ENCODE peak calls at places on chromosome 13, in eight cellular contexts. One of them, this sample, is unnamed.

GRCh38 chr13:108508263-108508662 is 121.1 kb upstream of the MYO16 start:
- DNase-seq in RPMI7951: no peak
- DNase-seq in activated CD8-positive, alpha-beta memory T cell treated with anti-CD3 and anti-CD28 coated beads for 1 hour: no peak
- DNase-seq in T-helper 22 cell: no peak
- DNase-seq in D341Med: no peak
- DNase-seq in spleen: no peak
- DNase-seq in ovary: no peak
- DNase-seq in cardiac muscle cell: peak
- DNase-seq in this sample: no peak

GRCh38 chr13:105485061-105485460 is 1050.4 kb downstream of the EFNB2 start:
- DNase-seq in RPMI7951: no peak
- DNase-seq in activated CD8-positive, alpha-beta memory T cell treated with anti-CD3 and anti-CD28 coated beads for 1 hour: no peak
- DNase-seq in T-helper 22 cell: no peak
- DNase-seq in D341Med: no peak
- DNase-seq in spleen: no peak
- DNase-seq in ovary: no peak
- DNase-seq in cardiac muscle cell: no peak
- DNase-seq in this sample: no peak

GRCh38 chr13:39232999-39233398 is 194.7 kb downstream of the NHLRC3 start:
- DNase-seq in RPMI7951: no peak
- DNase-seq in activated CD8-positive, alpha-beta memory T cell treated with anti-CD3 and anti-CD28 coated beads for 1 hour: no peak
- DNase-seq in T-helper 22 cell: no peak
- DNase-seq in D341Med: no peak
- DNase-seq in spleen: no peak
- DNase-seq in ovary: no peak
- DNase-seq in cardiac muscle cell: no peak
- DNase-seq in this sample: no peak

GRCh38 chr13:34179481-34179880 is 361.5 kb downstream of the RFC3 start:
- DNase-seq in RPMI7951: no peak
- DNase-seq in activated CD8-positive, alpha-beta memory T cell treated with anti-CD3 and anti-CD28 coated beads for 1 hour: no peak
- DNase-seq in T-helper 22 cell: no peak
- DNase-seq in D341Med: no peak
- DNase-seq in spleen: no peak
- DNase-seq in ovary: no peak
- DNase-seq in cardiac muscle cell: no peak
- DNase-seq in this sample: no peak

GRCh38 chr13:99800004-99800403 is 171.6 kb downstream of the ZIC5 start:
- DNase-seq in RPMI7951: no peak
- DNase-seq in activated CD8-positive, alpha-beta memory T cell treated with anti-CD3 and anti-CD28 coated beads for 1 hour: no peak
- DNase-seq in T-helper 22 cell: no peak
- DNase-seq in D341Med: no peak
- DNase-seq in spleen: no peak
- DNase-seq in ovary: no peak
- DNase-seq in cardiac muscle cell: no peak
- DNase-seq in this sample: no peak

GRCh38 chr13:52599037-52599852 is 43.0 kb upstream of the HNRNPA1L2 start:
- DNase-seq in RPMI7951: peak
- DNase-seq in activated CD8-positive, alpha-beta memory T cell treated with anti-CD3 and anti-CD28 coated beads for 1 hour: no peak
- DNase-seq in T-helper 22 cell: no peak
- DNase-seq in D341Med: no peak
- DNase-seq in spleen: no peak
- DNase-seq in ovary: no peak
- DNase-seq in cardiac muscle cell: peak
- DNase-seq in this sample: no peak

GRCh38 chr13:107210216-107211010 is 642.5 kb upstream of the ARGLU1 start:
- DNase-seq in RPMI7951: no peak
- DNase-seq in activated CD8-positive, alpha-beta memory T cell treated with anti-CD3 and anti-CD28 coated beads for 1 hour: no peak
- DNase-seq in T-helper 22 cell: no peak
- DNase-seq in D341Med: no peak
- DNase-seq in spleen: no peak
- DNase-seq in ovary: no peak
- DNase-seq in cardiac muscle cell: peak
- DNase-seq in this sample: no peak

GRCh38 chr13:73996569-73996968 is 137.6 kb downstream of the KLF12 start:
- DNase-seq in RPMI7951: no peak
- DNase-seq in activated CD8-positive, alpha-beta memory T cell treated with anti-CD3 and anti-CD28 coated beads for 1 hour: no peak
- DNase-seq in T-helper 22 cell: no peak
- DNase-seq in D341Med: no peak
- DNase-seq in spleen: no peak
- DNase-seq in ovary: no peak
- DNase-seq in cardiac muscle cell: no peak
- DNase-seq in this sample: no peak

GRCh38 chr13:73520566-73521290 is 461.9 kb downstream of the KLF5 start:
- DNase-seq in RPMI7951: no peak
- DNase-seq in activated CD8-positive, alpha-beta memory T cell treated with anti-CD3 and anti-CD28 coated beads for 1 hour: no peak
- DNase-seq in T-helper 22 cell: no peak
- DNase-seq in D341Med: no peak
- DNase-seq in spleen: no peak
- DNase-seq in ovary: no peak
- DNase-seq in cardiac muscle cell: no peak
- DNase-seq in this sample: no peak

GRCh38 chr13:113096052-113096744 is 9.4 kb upstream of the F7 start:
- DNase-seq in RPMI7951: no peak
- DNase-seq in activated CD8-positive, alpha-beta memory T cell treated with anti-CD3 and anti-CD28 coated beads for 1 hour: no peak
- DNase-seq in T-helper 22 cell: no peak
- DNase-seq in D341Med: no peak
- DNase-seq in spleen: no peak
- DNase-seq in ovary: no peak
- DNase-seq in cardiac muscle cell: no peak
- DNase-seq in this sample: no peak

GRCh38 chr13:60397693-60398437 is 845 bp downstream of the TDRD3 start:
- DNase-seq in RPMI7951: peak
- DNase-seq in activated CD8-positive, alpha-beta memory T cell treated with anti-CD3 and anti-CD28 coated beads for 1 hour: peak
- DNase-seq in T-helper 22 cell: no peak
- DNase-seq in D341Med: no peak
- DNase-seq in spleen: peak
- DNase-seq in ovary: peak
- DNase-seq in cardiac muscle cell: peak
- DNase-seq in this sample: peak

GRCh38 chr13:94346261-94347019 is 133.0 kb downstream of the DCT start:
- DNase-seq in RPMI7951: no peak
- DNase-seq in activated CD8-positive, alpha-beta memory T cell treated with anti-CD3 and anti-CD28 coated beads for 1 hour: no peak
- DNase-seq in T-helper 22 cell: no peak
- DNase-seq in D341Med: no peak
- DNase-seq in spleen: no peak
- DNase-seq in ovary: no peak
- DNase-seq in cardiac muscle cell: no peak
- DNase-seq in this sample: no peak

GRCh38 chr13:46592410-46592809 is 39.4 kb downstream of the LRCH1 start:
- DNase-seq in RPMI7951: no peak
- DNase-seq in activated CD8-positive, alpha-beta memory T cell treated with anti-CD3 and anti-CD28 coated beads for 1 hour: no peak
- DNase-seq in T-helper 22 cell: no peak
- DNase-seq in D341Med: no peak
- DNase-seq in spleen: no peak
- DNase-seq in ovary: no peak
- DNase-seq in cardiac muscle cell: no peak
- DNase-seq in this sample: no peak

GRCh38 chr13:104534847-104535246 is 1468.6 kb upstream of the SLC10A2 start:
- DNase-seq in RPMI7951: no peak
- DNase-seq in activated CD8-positive, alpha-beta memory T cell treated with anti-CD3 and anti-CD28 coated beads for 1 hour: no peak
- DNase-seq in T-helper 22 cell: no peak
- DNase-seq in D341Med: no peak
- DNase-seq in spleen: no peak
- DNase-seq in ovary: no peak
- DNase-seq in cardiac muscle cell: no peak
- DNase-seq in this sample: no peak

GRCh38 chr13:30026093-30026492 is 175.7 kb upstream of the UBL3 start:
- DNase-seq in RPMI7951: peak
- DNase-seq in activated CD8-positive, alpha-beta memory T cell treated with anti-CD3 and anti-CD28 coated beads for 1 hour: no peak
- DNase-seq in T-helper 22 cell: no peak
- DNase-seq in D341Med: no peak
- DNase-seq in spleen: no peak
- DNase-seq in ovary: no peak
- DNase-seq in cardiac muscle cell: peak
- DNase-seq in this sample: no peak

GRCh38 chr13:84910423-84910822 is 888.8 kb downstream of the SLITRK6 start:
- DNase-seq in RPMI7951: no peak
- DNase-seq in activated CD8-positive, alpha-beta memory T cell treated with anti-CD3 and anti-CD28 coated beads for 1 hour: no peak
- DNase-seq in T-helper 22 cell: no peak
- DNase-seq in D341Med: no peak
- DNase-seq in spleen: no peak
- DNase-seq in ovary: no peak
- DNase-seq in cardiac muscle cell: no peak
- DNase-seq in this sample: no peak

GRCh38 chr13:113671066-113672001 is 4.3 kb downstream of the GRK1 start:
- DNase-seq in RPMI7951: no peak
- DNase-seq in activated CD8-positive, alpha-beta memory T cell treated with anti-CD3 and anti-CD28 coated beads for 1 hour: no peak
- DNase-seq in T-helper 22 cell: no peak
- DNase-seq in D341Med: no peak
- DNase-seq in spleen: peak
- DNase-seq in ovary: peak
- DNase-seq in cardiac muscle cell: no peak
- DNase-seq in this sample: no peak

GRCh38 chr13:50127726-50128291 is 112.6 kb downstream of the KCNRG start:
- DNase-seq in RPMI7951: no peak
- DNase-seq in activated CD8-positive, alpha-beta memory T cell treated with anti-CD3 and anti-CD28 coated beads for 1 hour: no peak
- DNase-seq in T-helper 22 cell: no peak
- DNase-seq in D341Med: no peak
- DNase-seq in spleen: peak
- DNase-seq in ovary: peak
- DNase-seq in cardiac muscle cell: no peak
- DNase-seq in this sample: no peak

GRCh38 chr13:99357149-99357596 is 50.0 kb upstream of the GPR183 start:
- DNase-seq in RPMI7951: peak
- DNase-seq in activated CD8-positive, alpha-beta memory T cell treated with anti-CD3 and anti-CD28 coated beads for 1 hour: no peak
- DNase-seq in T-helper 22 cell: peak
- DNase-seq in D341Med: no peak
- DNase-seq in spleen: no peak
- DNase-seq in ovary: no peak
- DNase-seq in cardiac muscle cell: peak
- DNase-seq in this sample: peak

GRCh38 chr13:51644649-51645048 is 60.4 kb downstream of the WDFY2 start:
- DNase-seq in RPMI7951: peak
- DNase-seq in activated CD8-positive, alpha-beta memory T cell treated with anti-CD3 and anti-CD28 coated beads for 1 hour: no peak
- DNase-seq in T-helper 22 cell: no peak
- DNase-seq in D341Med: no peak
- DNase-seq in spleen: no peak
- DNase-seq in ovary: no peak
- DNase-seq in cardiac muscle cell: peak
- DNase-seq in this sample: no peak

GRCh38 chr13:71864094-71864980 is 2.7 kb downstream of the DACH1 start:
- DNase-seq in RPMI7951: no peak
- DNase-seq in activated CD8-positive, alpha-beta memory T cell treated with anti-CD3 and anti-CD28 coated beads for 1 hour: no peak
- DNase-seq in T-helper 22 cell: no peak
- DNase-seq in D341Med: peak
- DNase-seq in spleen: peak
- DNase-seq in ovary: no peak
- DNase-seq in cardiac muscle cell: peak
- DNase-seq in this sample: no peak

GRCh38 chr13:73865027-73865426 is 269.2 kb downstream of the KLF12 start:
- DNase-seq in RPMI7951: no peak
- DNase-seq in activated CD8-positive, alpha-beta memory T cell treated with anti-CD3 and anti-CD28 coated beads for 1 hour: no peak
- DNase-seq in T-helper 22 cell: no peak
- DNase-seq in D341Med: no peak
- DNase-seq in spleen: no peak
- DNase-seq in ovary: no peak
- DNase-seq in cardiac muscle cell: peak
- DNase-seq in this sample: no peak

GRCh38 chr13:59274958-59275727 is 888.6 kb downstream of the DIAPH3 start:
- DNase-seq in RPMI7951: no peak
- DNase-seq in activated CD8-positive, alpha-beta memory T cell treated with anti-CD3 and anti-CD28 coated beads for 1 hour: no peak
- DNase-seq in T-helper 22 cell: no peak
- DNase-seq in D341Med: no peak
- DNase-seq in spleen: no peak
- DNase-seq in ovary: no peak
- DNase-seq in cardiac muscle cell: no peak
- DNase-seq in this sample: no peak

This sample was measured in naive thymus-derived CD8-positive, alpha-beta T cell.